ENCODE peak calls at places on chromosome 12, in six cellular contexts. S, F, Z, U, Y and H are unnamed samples.

GRCh38 chr12:120757949-120758348 is 32.3 kb downstream of the ACADS start:
- DNase-seq in S (no peak), F (no peak), Z (no peak), U (no peak), Y (no peak), H (no peak)

GRCh38 chr12:325886-326285 is 63.2 kb downstream of the KDM5A start:
- DNase-seq in S (no peak), F (no peak), Z (no peak), U (no peak), Y (no peak), H (no peak)

GRCh38 chr12:49389092-49389703 is 21.9 kb downstream of the SPATS2 start:
- DNase-seq in S (no peak), F (no peak), Z (peak), U (no peak), Y (peak), H (peak)

GRCh38 chr12:5318874-5319273 is 113.0 kb upstream of the NTF3 start:
- DNase-seq in S (no peak), F (peak), Z (no peak), U (no peak), Y (no peak), H (no peak)

GRCh38 chr12:9240776-9241175 is 32.6 kb upstream of the PZP start:
- DNase-seq in S (no peak), F (no peak), Z (no peak), U (no peak), Y (no peak), H (no peak)

GRCh38 chr12:127430401-127430800 is 836.6 kb upstream of the TMEM132C start:
- DNase-seq in S (no peak), F (no peak), Z (no peak), U (no peak), Y (no peak), H (no peak)

GRCh38 chr12:4435537-4435936 is 10.1 kb downstream of the FGF6 start:
- DNase-seq in S (no peak), F (no peak), Z (no peak), U (peak), Y (no peak), H (no peak)

GRCh38 chr12:31119531-31120211 is 46.0 kb downstream of the DDX11 start:
- DNase-seq in S (no peak), F (no peak), Z (no peak), U (no peak), Y (no peak), H (no peak)

GRCh38 chr12:92503029-92503931 is 199.5 kb upstream of the PLEKHG7 start:
- DNase-seq in S (no peak), F (peak), Z (no peak), U (no peak), Y (no peak), H (no peak)

GRCh38 chr12:54560374-54560858 is 11.0 kb downstream of the PDE1B start:
- DNase-seq in S (peak), F (peak), Z (peak), U (peak), Y (peak), H (peak)

GRCh38 chr12:116659771-116660481 is 77.9 kb downstream of the SPRING1 start:
- DNase-seq in S (no peak), F (no peak), Z (no peak), U (no peak), Y (no peak), H (no peak)

GRCh38 chr12:52873832-52874572 is 25.2 kb upstream of the KRT78 start:
- DNase-seq in S (no peak), F (peak), Z (peak), U (peak), Y (peak), H (peak)

GRCh38 chr12:128994869-128995268 is 141.6 kb downstream of the GLT1D1 start:
- DNase-seq in S (no peak), F (peak), Z (no peak), U (no peak), Y (no peak), H (no peak)

GRCh38 chr12:57552692-57553321 is 3.0 kb downstream of the KIF5A start:
- DNase-seq in S (no peak), F (no peak), Z (no peak), U (no peak), Y (no peak), H (no peak)

GRCh38 chr12:49342914-49343731 is 3.6 kb upstream of the DNAJC22 start:
- DNase-seq in S (no peak), F (no peak), Z (no peak), U (peak), Y (no peak), H (no peak)

GRCh38 chr12:71942259-71942658 is 3.6 kb downstream of the TPH2 start:
- DNase-seq in S (no peak), F (no peak), Z (no peak), U (no peak), Y (no peak), H (no peak)

GRCh38 chr12:29796823-29797263 is 13.1 kb upstream of the TMTC1 start:
- DNase-seq in S (no peak), F (no peak), Z (no peak), U (no peak), Y (no peak), H (no peak)

GRCh38 chr12:24138041-24138440 is 188.6 kb upstream of the SOX5 start:
- DNase-seq in S (no peak), F (no peak), Z (no peak), U (no peak), Y (no peak), H (no peak)

GRCh38 chr12:51980051-51980808 is 26.5 kb upstream of the TAMALIN start:
- DNase-seq in S (peak), F (peak), Z (peak), U (peak), Y (peak), H (peak)

GRCh38 chr12:47071241-47071852 is 8.1 kb upstream of the PCED1B start:
- DNase-seq in S (no peak), F (peak), Z (peak), U (peak), Y (no peak), H (no peak)

GRCh38 chr12:123854918-123855317 is 92.8 kb downstream of the DNAH10 start:
- DNase-seq in S (no peak), F (no peak), Z (no peak), U (no peak), Y (no peak), H (no peak)

GRCh38 chr12:14955876-14956811 is 5.3 kb downstream of the ARHGDIB start:
- DNase-seq in S (no peak), F (no peak), Z (no peak), U (no peak), Y (no peak), H (no peak)

GRCh38 chr12:2229661-2230539 is 177.1 kb downstream of the CACNA1C start:
- DNase-seq in S (no peak), F (no peak), Z (no peak), U (no peak), Y (no peak), H (no peak)

GRCh38 chr12:19382111-19382526 is 57.2 kb upstream of the AEBP2 start:
- DNase-seq in S (no peak), F (no peak), Z (no peak), U (peak), Y (no peak), H (no peak)

GRCh38 chr12:24754690-24755638 is 193.9 kb downstream of the BCAT1 start:
- DNase-seq in S (no peak), F (no peak), Z (no peak), U (no peak), Y (no peak), H (peak)

GRCh38 chr12:29656762-29657538 is 126.8 kb downstream of the TMTC1 start:
- DNase-seq in S (no peak), F (no peak), Z (no peak), U (no peak), Y (no peak), H (no peak)

GRCh38 chr12:69238589-69239285 is 632 bp upstream of the CPSF6 start:
- DNase-seq in S (no peak), F (no peak), Z (no peak), U (no peak), Y (no peak), H (no peak)

GRCh38 chr12:126663304-126664094 is 1598.3 kb downstream of the AACS start:
- DNase-seq in S (no peak), F (no peak), Z (no peak), U (peak), Y (no peak), H (no peak)

GRCh38 chr12:15996948-15997347 is 85.8 kb downstream of the DERA start:
- DNase-seq in S (no peak), F (peak), Z (no peak), U (no peak), Y (no peak), H (no peak)

GRCh38 chr12:39012870-39013269 is 107.5 kb upstream of the CPNE8 start:
- DNase-seq in S (no peak), F (no peak), Z (no peak), U (no peak), Y (no peak), H (no peak)

GRCh38 chr12:60872850-60873713 is 1277.3 kb downstream of the SLC16A7 start:
- DNase-seq in S (no peak), F (no peak), Z (no peak), U (no peak), Y (no peak), H (no peak)

GRCh38 chr12:112166051-112167015 is 41.0 kb downstream of the TRAFD1 start:
- DNase-seq in S (no peak), F (no peak), Z (no peak), U (no peak), Y (no peak), H (no peak)

GRCh38 chr12:25052191-25053020 is 103.5 kb upstream of the BCAT1 start:
- DNase-seq in S (no peak), F (peak), Z (peak), U (no peak), Y (no peak), H (peak)

GRCh38 chr12:3533703-3534386 is 42.8 kb downstream of the PRMT8 start:
- DNase-seq in S (no peak), F (no peak), Z (no peak), U (no peak), Y (peak), H (peak)

GRCh38 chr12:43805857-43806736 is at the start of gene TWF1:
- DNase-seq in S (peak), F (peak), Z (peak), U (peak), Y (peak), H (peak)

GRCh38 chr12:43812042-43812441 is 5.9 kb upstream of the TWF1 start:
- DNase-seq in S (no peak), F (no peak), Z (no peak), U (no peak), Y (no peak), H (no peak)

GRCh38 chr12:43806737-43807072 is 588 bp upstream of the TWF1 start:
- DNase-seq in S (no peak), F (no peak), Z (no peak), U (no peak), Y (no peak), H (no peak)

GRCh38 chr12:43805149-43805856 is 814 bp downstream of the TWF1 start:
- DNase-seq in S (no peak), F (peak), Z (peak), U (peak), Y (no peak), H (no peak)

DNA sequence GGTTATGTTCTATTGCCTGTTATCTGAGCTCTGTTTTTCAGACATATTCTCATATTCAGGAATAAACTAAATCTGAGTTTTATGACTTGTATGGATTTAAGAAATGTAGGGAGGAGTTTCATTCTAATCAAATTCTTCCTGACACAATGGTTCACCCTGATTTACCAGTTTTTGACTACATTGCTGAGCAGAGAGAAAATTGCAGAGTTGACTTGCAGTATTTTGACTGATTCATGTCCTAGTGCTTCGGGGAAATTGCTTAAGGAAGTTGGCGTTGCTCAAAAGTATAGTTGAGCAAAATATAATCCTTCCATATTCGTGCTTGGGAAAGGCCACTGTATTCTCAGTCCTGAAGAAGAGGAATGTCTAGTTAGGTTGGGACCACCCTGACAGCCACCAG is 1.2 kb upstream of the TWF1 start:
- DNase-seq in S (no peak), F (no peak), Z (no peak), U (no peak), Y (no peak), H (no peak)
- H3K27ac ChIP-seq in S (no peak), F (no peak), Z (peak), U (no peak), Y (peak), H (no peak)

GRCh38 chr12:50637870-50638481 is 125.9 kb upstream of the ATF1 start:
- DNase-seq in S (no peak), F (peak), Z (peak), U (peak), Y (no peak), H (no peak)
- H3K27ac ChIP-seq in S (peak), F (no peak), Z (no peak), U (no peak), Y (no peak), H (no peak)

DNA sequence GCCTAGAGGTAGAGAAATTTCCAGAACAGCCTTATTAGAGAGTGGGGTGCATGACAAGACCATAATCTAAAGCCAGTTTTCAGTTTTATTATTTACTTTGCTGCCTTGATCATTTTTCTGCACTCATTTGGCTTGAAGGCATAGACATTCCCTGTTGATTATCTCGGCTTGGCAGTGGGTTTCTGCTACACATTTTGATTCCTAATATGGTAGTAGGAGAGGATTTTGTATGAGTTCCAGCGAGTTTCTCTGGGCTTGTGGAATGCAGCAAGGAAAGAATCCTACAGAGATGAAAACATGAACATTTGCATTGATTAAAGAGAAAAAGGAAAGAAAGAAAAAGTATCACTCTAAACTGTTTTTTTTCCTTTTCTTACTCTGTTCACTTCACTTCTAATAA is 281.2 kb downstream of the PAWR start:
- DNase-seq in S (no peak), F (no peak), Z (no peak), U (no peak), Y (no peak), H (no peak)
- H3K27ac ChIP-seq in S (no peak), F (no peak), Z (no peak), U (no peak), Y (no peak), H (no peak)

DNA sequence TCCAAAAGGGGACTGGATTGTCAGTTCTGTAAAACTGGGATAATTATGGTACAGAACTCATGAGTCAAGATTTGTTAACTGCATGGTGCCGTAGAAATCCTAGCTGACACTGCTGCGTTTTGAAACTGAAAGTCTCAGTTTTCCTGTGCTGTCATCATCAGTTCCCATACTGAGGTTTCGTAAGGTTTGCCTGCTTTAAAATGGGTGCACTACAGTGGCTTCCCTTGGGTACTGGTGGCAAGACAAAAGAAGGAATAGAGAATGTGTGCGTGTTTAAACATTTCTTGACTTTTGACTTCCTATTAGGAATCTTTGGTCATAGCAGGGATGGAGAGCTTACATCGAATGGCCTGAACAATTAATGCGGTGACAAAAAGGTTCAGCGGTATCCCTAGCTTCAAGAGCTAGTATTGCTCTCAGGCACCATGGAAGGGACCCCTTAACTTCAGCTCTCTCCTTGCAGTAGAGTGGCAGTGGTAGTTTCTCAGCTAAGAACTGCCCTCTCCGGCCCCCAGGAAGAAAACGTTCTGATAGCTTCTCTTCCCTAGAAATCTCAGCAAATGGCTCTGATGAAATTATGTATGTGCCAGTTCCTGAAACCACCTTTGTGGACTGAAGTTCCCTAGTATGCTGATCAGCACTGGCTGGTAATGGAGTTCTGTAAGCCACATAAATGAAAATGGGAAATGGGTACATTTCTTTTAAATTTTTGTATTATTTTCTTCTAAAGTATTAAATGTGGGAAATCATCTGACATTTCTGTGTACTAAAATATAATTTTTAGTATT is 28.9 kb downstream of the ANO6 start:
- DNase-seq in S (no peak), F (no peak), Z (peak), U (no peak), Y (no peak), H (no peak)
- H3K27ac ChIP-seq in S (no peak), F (no peak), Z (peak), U (peak), Y (peak), H (peak)

GRCh38 chr12:104958946-104959841 is 1.1 kb upstream of the SLC41A2 start:
- DNase-seq in S (no peak), F (peak), Z (no peak), U (no peak), Y (no peak), H (no peak)
- H3K27ac ChIP-seq in S (no peak), F (peak), Z (peak), U (peak), Y (no peak), H (no peak)